ENCODE peak calls at places on chromosomes 5 and 9, in five cellular contexts. One of them, this sample, is unnamed. For H3K27me3, the result is how much of the 10 kb centered on the place peaks cover.

GRCh38 chr5:139470821-139471300 is at the start of gene SMIM33:
- DNase-seq in CD4-positive, alpha-beta T cell: peak
- DNase-seq in CD8-positive, alpha-beta T cell: no peak
- DNase-seq in upper lobe of left lung: peak
- DNase-seq in effector memory CD4-positive, alpha-beta T cell: peak
- DNase-seq in this sample: no peak

GRCh38 chr9:136856541-136857141 is 4.5 kb downstream of the MAMDC4 start:
- DNase-seq in CD4-positive, alpha-beta T cell: no peak
- DNase-seq in CD8-positive, alpha-beta T cell: no peak
- DNase-seq in upper lobe of left lung: peak
- DNase-seq in effector memory CD4-positive, alpha-beta T cell: no peak
- DNase-seq in this sample: no peak

GRCh38 chr9:98185021-98185567 is 7.3 kb downstream of the CORO2A start:
- DNase-seq in CD4-positive, alpha-beta T cell: no peak
- DNase-seq in CD8-positive, alpha-beta T cell: no peak
- DNase-seq in upper lobe of left lung: no peak
- DNase-seq in effector memory CD4-positive, alpha-beta T cell: no peak
- DNase-seq in this sample: no peak

GRCh38 chr5:149915392-149916260 is 29.0 kb downstream of the PDE6A start:
- DNase-seq in CD4-positive, alpha-beta T cell: no peak
- DNase-seq in CD8-positive, alpha-beta T cell: no peak
- DNase-seq in upper lobe of left lung: no peak
- DNase-seq in effector memory CD4-positive, alpha-beta T cell: no peak
- DNase-seq in this sample: no peak

GRCh38 chr9:33130501-33130900 is 36.6 kb downstream of the B4GALT1 start:
- DNase-seq in CD4-positive, alpha-beta T cell: no peak
- DNase-seq in CD8-positive, alpha-beta T cell: no peak
- DNase-seq in upper lobe of left lung: no peak
- DNase-seq in effector memory CD4-positive, alpha-beta T cell: no peak
- DNase-seq in this sample: no peak

GRCh38 chr9:88593537-88594185 is 58.7 kb downstream of the NXNL2 start:
- DNase-seq in CD4-positive, alpha-beta T cell: peak
- DNase-seq in CD8-positive, alpha-beta T cell: peak
- DNase-seq in upper lobe of left lung: no peak
- DNase-seq in effector memory CD4-positive, alpha-beta T cell: no peak
- DNase-seq in this sample: peak

GRCh38 chr5:126965487-126965886 is 64.9 kb downstream of the MARCHF3 start:
- DNase-seq in CD4-positive, alpha-beta T cell: no peak
- DNase-seq in CD8-positive, alpha-beta T cell: no peak
- DNase-seq in upper lobe of left lung: no peak
- DNase-seq in effector memory CD4-positive, alpha-beta T cell: no peak
- DNase-seq in this sample: no peak

GRCh38 chr9:108478431-108478837 is 377.4 kb downstream of the ACTL7B start:
- DNase-seq in CD4-positive, alpha-beta T cell: no peak
- DNase-seq in CD8-positive, alpha-beta T cell: no peak
- DNase-seq in upper lobe of left lung: no peak
- DNase-seq in effector memory CD4-positive, alpha-beta T cell: no peak
- DNase-seq in this sample: peak

GRCh38 chr9:93003552-93004407 is 54.7 kb upstream of the SUSD3 start:
- DNase-seq in CD4-positive, alpha-beta T cell: peak
- DNase-seq in CD8-positive, alpha-beta T cell: no peak
- DNase-seq in upper lobe of left lung: peak
- DNase-seq in effector memory CD4-positive, alpha-beta T cell: peak
- DNase-seq in this sample: no peak

GRCh38 chr9:134622896-134623407 is 18.7 kb upstream of the COL5A1 start:
- DNase-seq in CD4-positive, alpha-beta T cell: no peak
- DNase-seq in CD8-positive, alpha-beta T cell: no peak
- DNase-seq in upper lobe of left lung: peak
- DNase-seq in effector memory CD4-positive, alpha-beta T cell: no peak
- DNase-seq in this sample: no peak

GRCh38 chr5:31218978-31219377 is 25.5 kb downstream of the CDH6 start:
- DNase-seq in CD4-positive, alpha-beta T cell: no peak
- DNase-seq in CD8-positive, alpha-beta T cell: no peak
- DNase-seq in upper lobe of left lung: no peak
- DNase-seq in effector memory CD4-positive, alpha-beta T cell: no peak
- DNase-seq in this sample: no peak

GRCh38 chr9:77848897-77849296 is 182.7 kb downstream of the GNAQ start:
- DNase-seq in CD4-positive, alpha-beta T cell: no peak
- DNase-seq in CD8-positive, alpha-beta T cell: no peak
- DNase-seq in upper lobe of left lung: no peak
- DNase-seq in effector memory CD4-positive, alpha-beta T cell: no peak
- DNase-seq in this sample: peak

DNA sequence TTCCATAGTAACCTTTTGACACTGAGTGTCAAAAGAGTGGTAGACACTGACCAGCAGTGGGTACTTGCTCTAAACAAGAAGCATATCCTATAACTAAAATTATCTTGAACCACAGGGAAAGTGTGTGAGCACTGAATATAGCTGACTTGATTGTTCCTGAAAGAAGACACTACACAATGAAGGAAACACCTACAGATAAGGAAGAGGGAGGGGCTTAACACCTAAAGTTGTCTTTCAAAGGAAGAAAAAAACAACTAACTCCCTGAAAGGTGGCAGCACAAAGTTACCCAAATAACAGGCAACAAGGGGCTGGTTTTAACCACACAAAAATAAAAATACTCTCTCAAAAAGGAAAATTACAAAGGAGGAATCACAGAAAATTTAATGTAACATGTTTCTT is 6.6 kb downstream of the ELAVL2 start:
- DNase-seq in CD4-positive, alpha-beta T cell: no peak
- DNase-seq in CD8-positive, alpha-beta T cell: no peak
- DNase-seq in upper lobe of left lung: no peak
- DNase-seq in effector memory CD4-positive, alpha-beta T cell: no peak
- DNase-seq in this sample: no peak
- H3K27me3 ChIP-seq in CD4-positive, alpha-beta T cell: under half
- H3K27me3 ChIP-seq in CD8-positive, alpha-beta T cell: under half
- H3K27me3 ChIP-seq in upper lobe of left lung: under half
- H3K27me3 ChIP-seq in effector memory CD4-positive, alpha-beta T cell: under half
- H3K27me3 ChIP-seq in this sample: under half

GRCh38 chr9:121286688-121286972 is 18.7 kb downstream of the GSN start:
- DNase-seq in CD4-positive, alpha-beta T cell: no peak
- DNase-seq in CD8-positive, alpha-beta T cell: no peak
- DNase-seq in upper lobe of left lung: no peak
- DNase-seq in effector memory CD4-positive, alpha-beta T cell: no peak
- DNase-seq in this sample: no peak
- H3K27me3 ChIP-seq in CD4-positive, alpha-beta T cell: under half
- H3K27me3 ChIP-seq in CD8-positive, alpha-beta T cell: under half
- H3K27me3 ChIP-seq in upper lobe of left lung: under half
- H3K27me3 ChIP-seq in effector memory CD4-positive, alpha-beta T cell: under half
- H3K27me3 ChIP-seq in this sample: under half

DNA sequence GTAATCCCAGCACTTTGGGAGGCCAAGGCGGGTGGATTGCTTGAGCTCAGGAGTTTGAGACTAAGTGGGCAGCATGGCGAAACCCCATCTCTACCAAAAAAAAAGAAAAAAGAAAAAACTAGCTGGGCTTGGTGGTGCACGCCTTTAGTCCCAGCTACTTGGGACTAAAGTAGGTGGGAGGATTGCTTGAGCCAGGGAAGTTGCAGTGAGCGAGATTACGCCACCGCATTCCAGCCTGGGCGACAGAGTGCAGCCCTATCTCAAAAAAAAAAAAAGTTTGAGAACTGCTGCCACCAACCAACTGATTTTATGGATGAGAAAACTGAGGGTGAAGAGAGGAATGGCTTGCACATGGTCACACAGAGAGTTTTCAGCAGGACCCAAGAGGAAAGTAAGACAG is 175.1 kb downstream of the DOCK8 start:
- DNase-seq in CD4-positive, alpha-beta T cell: no peak
- DNase-seq in CD8-positive, alpha-beta T cell: no peak
- DNase-seq in upper lobe of left lung: no peak
- DNase-seq in effector memory CD4-positive, alpha-beta T cell: no peak
- DNase-seq in this sample: no peak
- H3K27me3 ChIP-seq in CD4-positive, alpha-beta T cell: under half
- H3K27me3 ChIP-seq in CD8-positive, alpha-beta T cell: under half
- H3K27me3 ChIP-seq in upper lobe of left lung: under half
- H3K27me3 ChIP-seq in effector memory CD4-positive, alpha-beta T cell: under half
- H3K27me3 ChIP-seq in this sample: under half

GRCh38 chr5:159058928-159059636 is 40.6 kb downstream of the EBF1 start:
- DNase-seq in CD4-positive, alpha-beta T cell: no peak
- DNase-seq in CD8-positive, alpha-beta T cell: no peak
- DNase-seq in upper lobe of left lung: no peak
- DNase-seq in effector memory CD4-positive, alpha-beta T cell: no peak
- DNase-seq in this sample: no peak
- H3K27me3 ChIP-seq in CD4-positive, alpha-beta T cell: under half
- H3K27me3 ChIP-seq in CD8-positive, alpha-beta T cell: under half
- H3K27me3 ChIP-seq in upper lobe of left lung: under half
- H3K27me3 ChIP-seq in effector memory CD4-positive, alpha-beta T cell: under half
- H3K27me3 ChIP-seq in this sample: under half

GRCh38 chr9:130542457-130543228 is 36.7 kb upstream of the FUBP3 start:
- DNase-seq in CD4-positive, alpha-beta T cell: no peak
- DNase-seq in CD8-positive, alpha-beta T cell: no peak
- DNase-seq in upper lobe of left lung: no peak
- DNase-seq in effector memory CD4-positive, alpha-beta T cell: no peak
- DNase-seq in this sample: no peak

GRCh38 chr9:130549093-130549735 is 30.2 kb upstream of the FUBP3 start:
- DNase-seq in CD4-positive, alpha-beta T cell: no peak
- DNase-seq in CD8-positive, alpha-beta T cell: no peak
- DNase-seq in upper lobe of left lung: no peak
- DNase-seq in effector memory CD4-positive, alpha-beta T cell: no peak
- DNase-seq in this sample: no peak

GRCh38 chr9:130544364-130544763 is 35.0 kb upstream of the FUBP3 start:
- DNase-seq in CD4-positive, alpha-beta T cell: no peak
- DNase-seq in CD8-positive, alpha-beta T cell: no peak
- DNase-seq in upper lobe of left lung: no peak
- DNase-seq in effector memory CD4-positive, alpha-beta T cell: no peak
- DNase-seq in this sample: no peak

GRCh38 chr9:130548103-130548502 is 31.3 kb upstream of the FUBP3 start:
- DNase-seq in CD4-positive, alpha-beta T cell: no peak
- DNase-seq in CD8-positive, alpha-beta T cell: no peak
- DNase-seq in upper lobe of left lung: no peak
- DNase-seq in effector memory CD4-positive, alpha-beta T cell: no peak
- DNase-seq in this sample: no peak
- H3K27me3 ChIP-seq in CD4-positive, alpha-beta T cell: under half
- H3K27me3 ChIP-seq in CD8-positive, alpha-beta T cell: under half
- H3K27me3 ChIP-seq in upper lobe of left lung: under half
- H3K27me3 ChIP-seq in effector memory CD4-positive, alpha-beta T cell: under half
- H3K27me3 ChIP-seq in this sample: under half

GRCh38 chr5:176680226-176680563 is 32.9 kb downstream of the TSPAN17 start:
- DNase-seq in CD4-positive, alpha-beta T cell: no peak
- DNase-seq in CD8-positive, alpha-beta T cell: no peak
- DNase-seq in upper lobe of left lung: no peak
- DNase-seq in effector memory CD4-positive, alpha-beta T cell: no peak
- DNase-seq in this sample: no peak
- H3K27me3 ChIP-seq in CD4-positive, alpha-beta T cell: half or more
- H3K27me3 ChIP-seq in CD8-positive, alpha-beta T cell: under half
- H3K27me3 ChIP-seq in upper lobe of left lung: under half
- H3K27me3 ChIP-seq in effector memory CD4-positive, alpha-beta T cell: under half
- H3K27me3 ChIP-seq in this sample: under half

DNA sequence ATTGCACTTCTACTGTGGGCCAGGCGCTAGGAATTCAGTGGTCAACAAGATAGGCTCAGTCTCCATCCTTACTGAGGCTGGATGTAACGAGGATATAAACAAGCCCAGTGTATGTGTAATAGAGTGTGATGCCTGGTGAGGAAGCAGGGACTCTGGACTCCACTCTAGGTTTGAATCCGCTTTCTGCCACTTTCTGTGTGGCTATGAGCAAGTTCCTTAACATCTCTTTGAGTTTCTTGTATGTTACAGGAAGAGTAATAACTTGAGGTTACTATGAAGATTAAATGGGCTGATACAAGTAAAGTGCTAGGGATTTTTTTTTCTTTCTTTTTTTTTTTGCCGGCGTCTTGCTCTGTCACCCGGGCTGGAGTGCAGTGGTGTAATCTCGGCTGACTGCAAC is 12.4 kb downstream of the DOCK2 start:
- DNase-seq in CD4-positive, alpha-beta T cell: no peak
- DNase-seq in CD8-positive, alpha-beta T cell: no peak
- DNase-seq in upper lobe of left lung: no peak
- DNase-seq in effector memory CD4-positive, alpha-beta T cell: no peak
- DNase-seq in this sample: no peak
- H3K27me3 ChIP-seq in CD4-positive, alpha-beta T cell: under half
- H3K27me3 ChIP-seq in CD8-positive, alpha-beta T cell: under half
- H3K27me3 ChIP-seq in upper lobe of left lung: under half
- H3K27me3 ChIP-seq in effector memory CD4-positive, alpha-beta T cell: under half
- H3K27me3 ChIP-seq in this sample: under half

DNA sequence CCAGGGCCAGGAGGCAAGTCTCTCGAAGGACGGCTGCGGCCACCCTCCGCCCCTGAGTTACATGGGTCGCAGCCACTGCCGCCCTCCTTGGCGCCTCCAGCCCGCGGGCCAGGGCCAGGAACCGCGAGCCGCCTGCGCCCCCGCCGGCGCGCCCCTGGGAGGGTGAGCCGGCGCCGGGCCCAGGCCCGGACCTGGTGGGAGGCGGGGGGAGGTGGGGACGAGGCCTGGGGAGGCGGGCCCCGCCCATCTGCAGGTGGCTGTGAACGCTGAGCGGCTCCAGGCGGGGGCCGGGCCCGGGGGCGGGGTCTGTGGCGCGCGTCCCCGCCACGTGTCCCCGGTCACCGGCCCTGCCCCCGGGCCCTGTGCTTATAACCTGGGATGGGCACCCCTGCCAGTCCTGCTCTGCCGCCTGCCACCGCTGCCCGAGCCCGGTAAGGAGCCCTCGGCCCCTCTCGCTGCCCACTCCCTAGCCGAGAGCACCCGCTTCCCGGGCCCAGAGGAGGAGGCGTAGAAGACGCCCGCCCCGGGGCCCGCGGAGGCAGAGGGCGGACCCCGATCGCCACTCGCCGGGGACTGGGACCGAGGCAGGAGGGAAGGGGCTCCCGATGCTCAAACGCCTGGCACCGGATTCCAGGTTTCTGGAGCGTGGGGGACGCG is at the start of gene ASS1:
- DNase-seq in CD4-positive, alpha-beta T cell: peak
- DNase-seq in CD8-positive, alpha-beta T cell: no peak
- DNase-seq in upper lobe of left lung: peak
- DNase-seq in effector memory CD4-positive, alpha-beta T cell: peak
- DNase-seq in this sample: no peak
- H3K27me3 ChIP-seq in CD4-positive, alpha-beta T cell: under half
- H3K27me3 ChIP-seq in CD8-positive, alpha-beta T cell: under half
- H3K27me3 ChIP-seq in upper lobe of left lung: under half
- H3K27me3 ChIP-seq in effector memory CD4-positive, alpha-beta T cell: under half
- H3K27me3 ChIP-seq in this sample: under half